ENCODE peak calls at places on chromosomes 6 and 20, in seven cellular contexts. E is PC-9, K is GM12864, W is dorsolateral prefrontal cortex, S is lower lobe of right lung, B is PC-3, A is foreskin fibroblast. J is an unnamed sample.

GRCh38 chr6:152277826-152278247 is 359.3 kb downstream of the SYNE1 start:
- DNase-seq in E (no peak), K (no peak), W (no peak), S (no peak), B (no peak), A (no peak), J (no peak)

GRCh38 chr6:168299541-168300511 is 19.8 kb downstream of the DACT2 start:
- DNase-seq in E (no peak), K (no peak), W (no peak), S (no peak), B (no peak), A (no peak), J (no peak)

GRCh38 chr6:158439255-158439654 is 120.6 kb upstream of the TMEM181 start:
- DNase-seq in E (no peak), K (peak), W (no peak), S (no peak), B (no peak), A (no peak), J (no peak)

GRCh38 chr6:34536959-34537848 is 18.9 kb downstream of the SPDEF start:
- DNase-seq in E (no peak), K (no peak), W (no peak), S (no peak), B (no peak), A (no peak), J (no peak)

GRCh38 chr6:137866200-137866913 is 702 bp upstream of the TNFAIP3 start:
- DNase-seq in E (peak), K (no peak), W (peak), S (peak), B (peak), A (peak), J (no peak)

GRCh38 chr20:61881861-61882260 is 183.8 kb downstream of the TAF4 start:
- DNase-seq in E (no peak), K (no peak), W (no peak), S (no peak), B (no peak), A (no peak), J (no peak)

GRCh38 chr20:45925821-45926506 is 8.5 kb upstream of the PCIF1 start:
- DNase-seq in E (no peak), K (no peak), W (no peak), S (no peak), B (no peak), A (no peak), J (no peak)

GRCh38 chr6:158772851-158773371 is 46.3 kb downstream of the EZR start:
- DNase-seq in E (peak), K (no peak), W (no peak), S (no peak), B (no peak), A (peak), J (peak)

GRCh38 chr6:10409766-10410209 is 5.1 kb downstream of the TFAP2A start:
- DNase-seq in E (no peak), K (no peak), W (no peak), S (no peak), B (no peak), A (peak), J (no peak)

GRCh38 chr6:7414811-7415210 is 25.2 kb downstream of the RIOK1 start:
- DNase-seq in E (no peak), K (no peak), W (no peak), S (no peak), B (peak), A (peak), J (no peak)

GRCh38 chr6:111834356-111834755 is 38.9 kb downstream of the FYN start:
- DNase-seq in E (no peak), K (no peak), W (no peak), S (no peak), B (no peak), A (no peak), J (no peak)

GRCh38 chr20:64048402-64049044 is 916 bp downstream of the SOX18 start:
- DNase-seq in E (no peak), K (no peak), W (no peak), S (no peak), B (no peak), A (peak), J (no peak)

GRCh38 chr20:64049887-64050260 is 435 bp upstream of the SOX18 start:
- DNase-seq in E (no peak), K (no peak), W (no peak), S (no peak), B (no peak), A (no peak), J (no peak)

GRCh38 chr20:64047046-64047389 is 2.4 kb downstream of the SOX18 start:
- DNase-seq in E (no peak), K (no peak), W (no peak), S (no peak), B (no peak), A (no peak), J (no peak)

GRCh38 chr20:64049060-64049886 is at the start of gene SOX18:
- DNase-seq in E (peak), K (no peak), W (no peak), S (no peak), B (peak), A (peak), J (no peak)

DNA sequence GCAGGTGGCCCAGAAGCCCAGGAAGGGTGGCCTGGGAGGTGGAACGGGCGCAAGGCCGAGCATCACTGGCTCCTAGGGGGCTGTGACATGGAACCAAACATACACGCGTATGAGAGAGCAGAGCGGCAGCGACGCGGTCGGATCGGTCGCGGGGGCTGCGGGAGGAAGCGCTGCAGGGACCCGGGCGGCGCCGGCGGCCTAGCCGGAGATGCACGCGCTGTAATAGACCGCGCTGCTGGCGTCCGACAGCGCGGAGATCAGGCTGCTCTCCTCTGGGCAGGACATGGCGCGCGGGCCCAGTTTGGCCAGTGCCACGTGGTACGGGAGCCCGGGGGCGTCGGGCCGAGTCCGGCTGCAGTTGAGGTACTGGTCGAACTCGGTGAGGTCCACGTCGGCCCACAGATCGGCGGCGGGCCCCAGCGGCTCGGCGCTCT is 1.5 kb downstream of the SOX18 start:
- DNase-seq in E (no peak), K (no peak), W (no peak), S (no peak), B (no peak), A (peak), J (no peak)
- H3K4me3 ChIP-seq in E (no peak), K (no peak), W (peak), S (peak), B (no peak), A (no peak), J (no peak)

GRCh38 chr6:30820196-30820595 is 64.1 kb upstream of the DDR1 start:
- DNase-seq in E (peak), K (no peak), W (no peak), S (no peak), B (peak), A (peak), J (peak)
- TF ChIP-seq CTCF in E (no peak), K (no peak), W (no peak), S (no peak), B (peak), A (no peak), J (peak)

DNA sequence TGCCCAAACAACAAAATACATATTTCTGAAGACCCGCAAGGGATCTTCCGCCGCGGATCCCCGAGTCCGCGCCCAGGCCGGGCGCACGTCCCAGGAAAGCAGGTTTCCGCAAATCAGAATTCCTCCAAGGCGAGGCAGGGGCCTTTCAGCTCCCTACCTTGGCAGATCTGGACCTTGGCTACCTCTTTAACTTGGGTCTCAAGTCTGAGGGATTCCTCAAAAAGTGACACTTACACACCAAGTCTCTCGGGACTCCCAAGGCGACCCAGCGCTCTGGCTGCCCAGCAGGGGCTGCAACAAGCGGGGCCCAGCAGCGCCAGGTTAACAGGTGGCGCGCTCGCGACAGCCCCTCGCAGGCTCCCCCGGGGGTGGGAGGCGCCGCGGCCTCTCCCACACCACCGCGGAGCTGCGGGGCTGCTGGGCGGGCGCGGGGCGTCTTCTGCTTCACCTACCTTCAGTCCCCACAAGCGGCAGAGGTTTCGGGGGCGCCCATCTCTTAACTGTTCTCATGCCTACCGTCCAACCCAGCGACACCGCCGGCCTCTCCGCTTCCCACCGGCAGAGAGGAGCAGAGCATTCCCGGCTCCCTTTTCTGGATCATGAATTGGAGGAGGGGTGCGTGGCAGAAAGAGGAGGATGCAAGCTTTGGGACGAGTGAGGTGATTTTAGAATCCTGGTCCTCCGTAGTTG is 414 bp downstream of the SIM1 start:
- DNase-seq in E (no peak), K (no peak), W (no peak), S (no peak), B (no peak), A (peak), J (no peak)
- H3K4me3 ChIP-seq in E (no peak), K (no peak), W (peak), S (no peak), B (no peak), A (peak), J (no peak)

DNA sequence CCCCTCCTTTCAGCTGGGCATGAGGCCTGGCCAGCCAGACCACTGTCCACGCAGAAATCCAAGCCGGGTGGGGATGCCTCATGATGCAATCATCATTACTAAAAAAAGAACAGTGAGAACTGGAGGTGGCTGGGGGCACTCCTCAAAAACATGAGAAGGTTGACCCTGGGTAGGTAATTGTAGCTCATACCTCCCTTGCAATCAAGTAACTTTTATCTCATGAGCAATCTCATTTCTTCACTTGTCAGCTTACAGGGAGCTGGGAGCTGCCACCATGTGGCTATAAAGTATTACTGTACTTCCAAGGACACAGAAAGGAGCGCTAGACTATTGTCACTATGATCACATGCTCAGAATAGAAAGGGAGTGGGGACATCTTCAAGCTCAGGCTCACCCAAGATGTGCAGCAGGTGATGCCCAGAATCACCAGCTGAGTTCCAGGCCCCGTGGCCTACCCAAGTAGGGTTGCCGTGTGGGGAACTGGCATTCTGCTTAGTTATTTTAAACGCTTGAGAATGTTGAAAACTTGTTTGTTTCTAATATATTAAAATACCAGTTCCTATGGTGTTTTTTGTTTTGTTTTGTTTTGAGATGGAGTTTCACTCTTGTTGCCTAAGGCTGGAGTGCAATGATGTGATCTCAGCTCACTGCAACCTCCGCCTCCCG is 3.0 kb upstream of the CDH26 start:
- DNase-seq in E (no peak), K (no peak), W (no peak), S (no peak), B (peak), A (peak), J (no peak)
- TF ChIP-seq CTCF in E (peak), K (peak), W (peak), S (peak), B (peak), A (peak), J (peak)

GRCh38 chr20:32538526-32538918 is 46.6 kb downstream of the NOL4L start:
- DNase-seq in E (peak), K (no peak), W (no peak), S (no peak), B (no peak), A (peak), J (no peak)

GRCh38 chr20:32536861-32537656 is 48.1 kb downstream of the NOL4L start:
- DNase-seq in E (peak), K (no peak), W (no peak), S (peak), B (peak), A (no peak), J (no peak)

GRCh38 chr20:32535953-32536823 is 48.9 kb downstream of the NOL4L start:
- DNase-seq in E (peak), K (peak), W (no peak), S (peak), B (peak), A (no peak), J (no peak)

GRCh38 chr20:32539063-32539816 is 45.9 kb downstream of the NOL4L start:
- DNase-seq in E (peak), K (no peak), W (no peak), S (no peak), B (no peak), A (no peak), J (no peak)

GRCh38 chr20:32537657-32538525 is 47.2 kb downstream of the NOL4L start:
- DNase-seq in E (no peak), K (no peak), W (no peak), S (no peak), B (no peak), A (no peak), J (no peak)
- H3K4me3 ChIP-seq in E (peak), K (no peak), W (peak), S (peak), B (no peak), A (no peak), J (no peak)

J was measured in astrocyte of the spinal cord.